ENCODE peak calls at places on chromosome 20, in seven cellular contexts. One of them, this sample, is unnamed.
A peak's percentile ranks its signal among the peaks of the same experiment; 100 is the strongest.

GRCh38 chr20:24745206-24745605 is 203.9 kb upstream of the CST7 start:
- DNase-seq in HT1080: no peak
- DNase-seq in CD8-positive, alpha-beta memory T cell: no peak
- DNase-seq in neural crest cell: no peak
- DNase-seq in kidney glomerular epithelial cell: no peak
- DNase-seq in stimulated activated CD8-positive, alpha-beta memory T cell treated with anti-CD3 and anti-CD28 coated beads, Interleukin-4, amount 100 ng/mL, for 24 hours: no peak
- DNase-seq in nucleus accumbens: no peak
- DNase-seq in this sample: no peak

GRCh38 chr20:46483879-46484278 is 29.5 kb downstream of the ZNF334 start:
- DNase-seq in stimulated activated CD8-positive, alpha-beta memory T cell treated with anti-CD3 and anti-CD28 coated beads, Interleukin-4, amount 100 ng/mL, for 24 hours: no peak
- DNase-seq in neural crest cell: no peak
- DNase-seq in CD8-positive, alpha-beta memory T cell: no peak
- DNase-seq in HT1080: no peak
- DNase-seq in kidney glomerular epithelial cell: no peak
- DNase-seq in nucleus accumbens: no peak
- DNase-seq in this sample: no peak

GRCh38 chr20:17843246-17844132 is 125.1 kb downstream of the SNX5 start:
- DNase-seq in nucleus accumbens: no peak
- DNase-seq in kidney glomerular epithelial cell: peak; percentile 89
- DNase-seq in HT1080: peak; percentile 100
- DNase-seq in neural crest cell: no peak
- DNase-seq in CD8-positive, alpha-beta memory T cell: no peak
- DNase-seq in stimulated activated CD8-positive, alpha-beta memory T cell treated with anti-CD3 and anti-CD28 coated beads, Interleukin-4, amount 100 ng/mL, for 24 hours: no peak
- DNase-seq in this sample: peak; percentile 96

GRCh38 chr20:4300921-4301320 is 285.6 kb upstream of the RNF24 start:
- DNase-seq in HT1080: no peak
- DNase-seq in kidney glomerular epithelial cell: no peak
- DNase-seq in nucleus accumbens: no peak
- DNase-seq in neural crest cell: no peak
- DNase-seq in CD8-positive, alpha-beta memory T cell: no peak
- DNase-seq in stimulated activated CD8-positive, alpha-beta memory T cell treated with anti-CD3 and anti-CD28 coated beads, Interleukin-4, amount 100 ng/mL, for 24 hours: no peak
- DNase-seq in this sample: no peak

GRCh38 chr20:23115823-23116222 is 29.7 kb upstream of the CD93 start:
- DNase-seq in CD8-positive, alpha-beta memory T cell: no peak
- DNase-seq in neural crest cell: no peak
- DNase-seq in stimulated activated CD8-positive, alpha-beta memory T cell treated with anti-CD3 and anti-CD28 coated beads, Interleukin-4, amount 100 ng/mL, for 24 hours: no peak
- DNase-seq in HT1080: no peak
- DNase-seq in nucleus accumbens: no peak
- DNase-seq in kidney glomerular epithelial cell: no peak
- DNase-seq in this sample: no peak

GRCh38 chr20:31704225-31705119 is 18.2 kb downstream of the BCL2L1 start:
- DNase-seq in nucleus accumbens: no peak
- DNase-seq in kidney glomerular epithelial cell: peak; percentile 95
- DNase-seq in HT1080: peak; percentile 96
- DNase-seq in stimulated activated CD8-positive, alpha-beta memory T cell treated with anti-CD3 and anti-CD28 coated beads, Interleukin-4, amount 100 ng/mL, for 24 hours: no peak
- DNase-seq in CD8-positive, alpha-beta memory T cell: no peak
- DNase-seq in neural crest cell: no peak
- DNase-seq in this sample: peak; percentile 88

GRCh38 chr20:47318596-47319516 is 37.6 kb downstream of the ZMYND8 start:
- DNase-seq in stimulated activated CD8-positive, alpha-beta memory T cell treated with anti-CD3 and anti-CD28 coated beads, Interleukin-4, amount 100 ng/mL, for 24 hours: peak; percentile 7
- DNase-seq in HT1080: no peak
- DNase-seq in kidney glomerular epithelial cell: peak; percentile 49
- DNase-seq in nucleus accumbens: no peak
- DNase-seq in neural crest cell: peak; percentile 43
- DNase-seq in CD8-positive, alpha-beta memory T cell: peak; percentile 2
- DNase-seq in this sample: no peak

GRCh38 chr20:36804425-36804824 is 30.9 kb upstream of the DSN1 start:
- DNase-seq in HT1080: no peak
- DNase-seq in nucleus accumbens: no peak
- DNase-seq in CD8-positive, alpha-beta memory T cell: no peak
- DNase-seq in kidney glomerular epithelial cell: no peak
- DNase-seq in stimulated activated CD8-positive, alpha-beta memory T cell treated with anti-CD3 and anti-CD28 coated beads, Interleukin-4, amount 100 ng/mL, for 24 hours: no peak
- DNase-seq in neural crest cell: no peak
- DNase-seq in this sample: no peak

GRCh38 chr20:48295445-48295903 is 510.2 kb upstream of the SULF2 start:
- DNase-seq in HT1080: peak; percentile 87
- DNase-seq in stimulated activated CD8-positive, alpha-beta memory T cell treated with anti-CD3 and anti-CD28 coated beads, Interleukin-4, amount 100 ng/mL, for 24 hours: no peak
- DNase-seq in kidney glomerular epithelial cell: peak; percentile 95
- DNase-seq in neural crest cell: no peak
- DNase-seq in nucleus accumbens: no peak
- DNase-seq in CD8-positive, alpha-beta memory T cell: no peak
- DNase-seq in this sample: peak; percentile 96

GRCh38 chr20:13012886-13013285 is 4.1 kb downstream of the SPTLC3 start:
- DNase-seq in nucleus accumbens: no peak
- DNase-seq in stimulated activated CD8-positive, alpha-beta memory T cell treated with anti-CD3 and anti-CD28 coated beads, Interleukin-4, amount 100 ng/mL, for 24 hours: no peak
- DNase-seq in CD8-positive, alpha-beta memory T cell: no peak
- DNase-seq in kidney glomerular epithelial cell: peak; percentile 45
- DNase-seq in neural crest cell: no peak
- DNase-seq in HT1080: no peak
- DNase-seq in this sample: no peak

GRCh38 chr20:5786930-5787826 is 37.0 kb downstream of the SHLD1 start:
- DNase-seq in stimulated activated CD8-positive, alpha-beta memory T cell treated with anti-CD3 and anti-CD28 coated beads, Interleukin-4, amount 100 ng/mL, for 24 hours: no peak
- DNase-seq in kidney glomerular epithelial cell: peak; percentile 51
- DNase-seq in neural crest cell: no peak
- DNase-seq in HT1080: peak; percentile 46
- DNase-seq in CD8-positive, alpha-beta memory T cell: no peak
- DNase-seq in nucleus accumbens: no peak
- DNase-seq in this sample: no peak

GRCh38 chr20:63538204-63539091 is 1.3 kb upstream of the PTK6 start:
- DNase-seq in neural crest cell: no peak
- DNase-seq in nucleus accumbens: no peak
- DNase-seq in stimulated activated CD8-positive, alpha-beta memory T cell treated with anti-CD3 and anti-CD28 coated beads, Interleukin-4, amount 100 ng/mL, for 24 hours: no peak
- DNase-seq in kidney glomerular epithelial cell: no peak
- DNase-seq in HT1080: peak; percentile 32
- DNase-seq in CD8-positive, alpha-beta memory T cell: no peak
- DNase-seq in this sample: peak; percentile 34

GRCh38 chr20:362271-363254 is 15.7 kb downstream of the NRSN2 start:
- DNase-seq in stimulated activated CD8-positive, alpha-beta memory T cell treated with anti-CD3 and anti-CD28 coated beads, Interleukin-4, amount 100 ng/mL, for 24 hours: no peak
- DNase-seq in kidney glomerular epithelial cell: peak; percentile 21
- DNase-seq in CD8-positive, alpha-beta memory T cell: no peak
- DNase-seq in nucleus accumbens: peak; percentile 32
- DNase-seq in neural crest cell: no peak
- DNase-seq in HT1080: peak; percentile 88
- DNase-seq in this sample: peak; percentile 72

GRCh38 chr20:25341716-25342680 is 48.6 kb downstream of the ABHD12 start:
- DNase-seq in neural crest cell: no peak
- DNase-seq in CD8-positive, alpha-beta memory T cell: no peak
- DNase-seq in stimulated activated CD8-positive, alpha-beta memory T cell treated with anti-CD3 and anti-CD28 coated beads, Interleukin-4, amount 100 ng/mL, for 24 hours: no peak
- DNase-seq in nucleus accumbens: no peak
- DNase-seq in HT1080: no peak
- DNase-seq in kidney glomerular epithelial cell: no peak
- DNase-seq in this sample: no peak

GRCh38 chr20:41265931-41266330 is 51.6 kb downstream of the ZHX3 start:
- DNase-seq in CD8-positive, alpha-beta memory T cell: no peak
- DNase-seq in HT1080: no peak
- DNase-seq in kidney glomerular epithelial cell: no peak
- DNase-seq in stimulated activated CD8-positive, alpha-beta memory T cell treated with anti-CD3 and anti-CD28 coated beads, Interleukin-4, amount 100 ng/mL, for 24 hours: no peak
- DNase-seq in neural crest cell: no peak
- DNase-seq in nucleus accumbens: no peak
- DNase-seq in this sample: no peak

GRCh38 chr20:5126512-5127203 is at the start of gene CDS2:
- DNase-seq in nucleus accumbens: peak; percentile 98
- DNase-seq in kidney glomerular epithelial cell: peak; percentile 99
- DNase-seq in CD8-positive, alpha-beta memory T cell: peak; percentile 99
- DNase-seq in stimulated activated CD8-positive, alpha-beta memory T cell treated with anti-CD3 and anti-CD28 coated beads, Interleukin-4, amount 100 ng/mL, for 24 hours: peak; percentile 100
- DNase-seq in HT1080: peak; percentile 97
- DNase-seq in neural crest cell: peak; percentile 100
- DNase-seq in this sample: peak; percentile 87

GRCh38 chr20:37991506-37992302 is 41.6 kb downstream of the TTI1 start:
- DNase-seq in nucleus accumbens: no peak
- DNase-seq in kidney glomerular epithelial cell: no peak
- DNase-seq in CD8-positive, alpha-beta memory T cell: no peak
- DNase-seq in stimulated activated CD8-positive, alpha-beta memory T cell treated with anti-CD3 and anti-CD28 coated beads, Interleukin-4, amount 100 ng/mL, for 24 hours: no peak
- DNase-seq in HT1080: no peak
- DNase-seq in neural crest cell: no peak
- DNase-seq in this sample: no peak

GRCh38 chr20:38343798-38344701 is 2.2 kb upstream of the LBP start:
- DNase-seq in kidney glomerular epithelial cell: no peak
- DNase-seq in HT1080: no peak
- DNase-seq in CD8-positive, alpha-beta memory T cell: no peak
- DNase-seq in stimulated activated CD8-positive, alpha-beta memory T cell treated with anti-CD3 and anti-CD28 coated beads, Interleukin-4, amount 100 ng/mL, for 24 hours: no peak
- DNase-seq in neural crest cell: no peak
- DNase-seq in nucleus accumbens: no peak
- DNase-seq in this sample: no peak

GRCh38 chr20:8126190-8126589 is 5.9 kb upstream of the PLCB1 start:
- DNase-seq in CD8-positive, alpha-beta memory T cell: no peak
- DNase-seq in neural crest cell: no peak
- DNase-seq in HT1080: no peak
- DNase-seq in kidney glomerular epithelial cell: no peak
- DNase-seq in nucleus accumbens: no peak
- DNase-seq in stimulated activated CD8-positive, alpha-beta memory T cell treated with anti-CD3 and anti-CD28 coated beads, Interleukin-4, amount 100 ng/mL, for 24 hours: no peak
- DNase-seq in this sample: no peak

GRCh38 chr20:57038608-57039440 is 227.6 kb downstream of the BMP7 start:
- DNase-seq in stimulated activated CD8-positive, alpha-beta memory T cell treated with anti-CD3 and anti-CD28 coated beads, Interleukin-4, amount 100 ng/mL, for 24 hours: no peak
- DNase-seq in kidney glomerular epithelial cell: no peak
- DNase-seq in neural crest cell: no peak
- DNase-seq in HT1080: no peak
- DNase-seq in CD8-positive, alpha-beta memory T cell: no peak
- DNase-seq in nucleus accumbens: no peak
- DNase-seq in this sample: no peak

GRCh38 chr20:17530716-17531536 is at the start of gene BFSP1:
- DNase-seq in CD8-positive, alpha-beta memory T cell: no peak
- DNase-seq in neural crest cell: peak; percentile 69
- DNase-seq in nucleus accumbens: no peak
- DNase-seq in kidney glomerular epithelial cell: peak; percentile 5
- DNase-seq in stimulated activated CD8-positive, alpha-beta memory T cell treated with anti-CD3 and anti-CD28 coated beads, Interleukin-4, amount 100 ng/mL, for 24 hours: peak; percentile 27
- DNase-seq in HT1080: peak; percentile 26
- DNase-seq in this sample: peak; percentile 27

GRCh38 chr20:35883341-35883777 is 70.9 kb downstream of the SCAND1 start:
- DNase-seq in neural crest cell: no peak
- DNase-seq in kidney glomerular epithelial cell: peak; percentile 34
- DNase-seq in nucleus accumbens: no peak
- DNase-seq in stimulated activated CD8-positive, alpha-beta memory T cell treated with anti-CD3 and anti-CD28 coated beads, Interleukin-4, amount 100 ng/mL, for 24 hours: no peak
- DNase-seq in CD8-positive, alpha-beta memory T cell: no peak
- DNase-seq in HT1080: peak; percentile 27
- DNase-seq in this sample: no peak

GRCh38 chr20:41363601-41364000 is 3.0 kb downstream of the EMILIN3 start:
- DNase-seq in HT1080: no peak
- DNase-seq in neural crest cell: no peak
- DNase-seq in kidney glomerular epithelial cell: no peak
- DNase-seq in CD8-positive, alpha-beta memory T cell: no peak
- DNase-seq in stimulated activated CD8-positive, alpha-beta memory T cell treated with anti-CD3 and anti-CD28 coated beads, Interleukin-4, amount 100 ng/mL, for 24 hours: no peak
- DNase-seq in nucleus accumbens: no peak
- DNase-seq in this sample: no peak

GRCh38 chr20:51494241-51495110 is 48.0 kb downstream of the NFATC2 start:
- DNase-seq in neural crest cell: no peak
- DNase-seq in kidney glomerular epithelial cell: no peak
- DNase-seq in HT1080: no peak
- DNase-seq in nucleus accumbens: no peak
- DNase-seq in stimulated activated CD8-positive, alpha-beta memory T cell treated with anti-CD3 and anti-CD28 coated beads, Interleukin-4, amount 100 ng/mL, for 24 hours: no peak
- DNase-seq in CD8-positive, alpha-beta memory T cell: peak; percentile 69
- DNase-seq in this sample: no peak

GRCh38 chr20:2349801-2350200 is 30.9 kb upstream of the TGM6 start:
- DNase-seq in CD8-positive, alpha-beta memory T cell: no peak
- DNase-seq in HT1080: peak; percentile 10
- DNase-seq in neural crest cell: no peak
- DNase-seq in kidney glomerular epithelial cell: no peak
- DNase-seq in nucleus accumbens: no peak
- DNase-seq in stimulated activated CD8-positive, alpha-beta memory T cell treated with anti-CD3 and anti-CD28 coated beads, Interleukin-4, amount 100 ng/mL, for 24 hours: no peak
- DNase-seq in this sample: no peak

GRCh38 chr20:35012227-35013069 is 56.8 kb downstream of the MYH7B start:
- DNase-seq in neural crest cell: no peak
- DNase-seq in stimulated activated CD8-positive, alpha-beta memory T cell treated with anti-CD3 and anti-CD28 coated beads, Interleukin-4, amount 100 ng/mL, for 24 hours: no peak
- DNase-seq in kidney glomerular epithelial cell: no peak
- DNase-seq in HT1080: no peak
- DNase-seq in CD8-positive, alpha-beta memory T cell: no peak
- DNase-seq in nucleus accumbens: no peak
- DNase-seq in this sample: no peak

GRCh38 chr20:21052686-21053001 is 53.5 kb downstream of the LINC00237 start:
- DNase-seq in neural crest cell: no peak
- DNase-seq in kidney glomerular epithelial cell: no peak
- DNase-seq in HT1080: no peak
- DNase-seq in CD8-positive, alpha-beta memory T cell: no peak
- DNase-seq in stimulated activated CD8-positive, alpha-beta memory T cell treated with anti-CD3 and anti-CD28 coated beads, Interleukin-4, amount 100 ng/mL, for 24 hours: no peak
- DNase-seq in nucleus accumbens: no peak
- DNase-seq in this sample: no peak

GRCh38 chr20:62818592-62819493 is 2.0 kb downstream of the COL9A3 start:
- DNase-seq in stimulated activated CD8-positive, alpha-beta memory T cell treated with anti-CD3 and anti-CD28 coated beads, Interleukin-4, amount 100 ng/mL, for 24 hours: no peak
- DNase-seq in nucleus accumbens: peak; percentile 44
- DNase-seq in CD8-positive, alpha-beta memory T cell: no peak
- DNase-seq in neural crest cell: peak; percentile 60
- DNase-seq in kidney glomerular epithelial cell: peak; percentile 42
- DNase-seq in HT1080: peak; percentile 49
- DNase-seq in this sample: peak; percentile 80

GRCh38 chr20:2859330-2860121 is 13.8 kb upstream of the PTPRA start:
- DNase-seq in stimulated activated CD8-positive, alpha-beta memory T cell treated with anti-CD3 and anti-CD28 coated beads, Interleukin-4, amount 100 ng/mL, for 24 hours: no peak
- DNase-seq in kidney glomerular epithelial cell: no peak
- DNase-seq in HT1080: peak; percentile 65
- DNase-seq in neural crest cell: no peak
- DNase-seq in CD8-positive, alpha-beta memory T cell: no peak
- DNase-seq in nucleus accumbens: no peak
- DNase-seq in this sample: no peak

GRCh38 chr20:60101201-60101893 is 143.1 kb downstream of the CDH26 start:
- DNase-seq in nucleus accumbens: no peak
- DNase-seq in kidney glomerular epithelial cell: no peak
- DNase-seq in neural crest cell: no peak
- DNase-seq in stimulated activated CD8-positive, alpha-beta memory T cell treated with anti-CD3 and anti-CD28 coated beads, Interleukin-4, amount 100 ng/mL, for 24 hours: no peak
- DNase-seq in CD8-positive, alpha-beta memory T cell: no peak
- DNase-seq in HT1080: no peak
- DNase-seq in this sample: no peak

GRCh38 chr20:63268671-63269439 is 3.8 kb upstream of the ARFGAP1 start:
- DNase-seq in neural crest cell: no peak
- DNase-seq in stimulated activated CD8-positive, alpha-beta memory T cell treated with anti-CD3 and anti-CD28 coated beads, Interleukin-4, amount 100 ng/mL, for 24 hours: no peak
- DNase-seq in kidney glomerular epithelial cell: no peak
- DNase-seq in HT1080: no peak
- DNase-seq in nucleus accumbens: no peak
- DNase-seq in CD8-positive, alpha-beta memory T cell: no peak
- DNase-seq in this sample: no peak

GRCh38 chr20:37114012-37114411 is 18.2 kb upstream of the RBL1 start:
- DNase-seq in kidney glomerular epithelial cell: no peak
- DNase-seq in nucleus accumbens: no peak
- DNase-seq in HT1080: no peak
- DNase-seq in CD8-positive, alpha-beta memory T cell: no peak
- DNase-seq in stimulated activated CD8-positive, alpha-beta memory T cell treated with anti-CD3 and anti-CD28 coated beads, Interleukin-4, amount 100 ng/mL, for 24 hours: no peak
- DNase-seq in neural crest cell: no peak
- DNase-seq in this sample: no peak

GRCh38 chr20:62547364-62547763 is 71.6 kb upstream of the GATA5 start:
- DNase-seq in stimulated activated CD8-positive, alpha-beta memory T cell treated with anti-CD3 and anti-CD28 coated beads, Interleukin-4, amount 100 ng/mL, for 24 hours: no peak
- DNase-seq in HT1080: no peak
- DNase-seq in neural crest cell: no peak
- DNase-seq in kidney glomerular epithelial cell: no peak
- DNase-seq in CD8-positive, alpha-beta memory T cell: no peak
- DNase-seq in nucleus accumbens: no peak
- DNase-seq in this sample: no peak

GRCh38 chr20:20710847-20711315 is 1.6 kb downstream of the RALGAPA2 start:
- DNase-seq in neural crest cell: no peak
- DNase-seq in kidney glomerular epithelial cell: peak; percentile 11
- DNase-seq in nucleus accumbens: no peak
- DNase-seq in CD8-positive, alpha-beta memory T cell: peak; percentile 22
- DNase-seq in stimulated activated CD8-positive, alpha-beta memory T cell treated with anti-CD3 and anti-CD28 coated beads, Interleukin-4, amount 100 ng/mL, for 24 hours: no peak
- DNase-seq in HT1080: no peak
- DNase-seq in this sample: no peak

GRCh38 chr20:63612276-63612931 is 14.5 kb downstream of the GMEB2 start:
- DNase-seq in HT1080: no peak
- DNase-seq in nucleus accumbens: no peak
- DNase-seq in kidney glomerular epithelial cell: no peak
- DNase-seq in stimulated activated CD8-positive, alpha-beta memory T cell treated with anti-CD3 and anti-CD28 coated beads, Interleukin-4, amount 100 ng/mL, for 24 hours: no peak
- DNase-seq in CD8-positive, alpha-beta memory T cell: no peak
- DNase-seq in neural crest cell: no peak
- DNase-seq in this sample: no peak

GRCh38 chr20:46487628-46488027 is 25.7 kb downstream of the ZNF334 start:
- DNase-seq in stimulated activated CD8-positive, alpha-beta memory T cell treated with anti-CD3 and anti-CD28 coated beads, Interleukin-4, amount 100 ng/mL, for 24 hours: no peak
- DNase-seq in nucleus accumbens: no peak
- DNase-seq in neural crest cell: no peak
- DNase-seq in CD8-positive, alpha-beta memory T cell: no peak
- DNase-seq in kidney glomerular epithelial cell: no peak
- DNase-seq in HT1080: no peak
- DNase-seq in this sample: no peak